ENCODE peak calls at places on chromosomes 13 and 19, in four cellular contexts. One of them, this sample, is unnamed.

GRCh38 chr13:73984949-73985691 is 149.1 kb downstream of the KLF12 start:
- DNase-seq in nephron progenitor cell: no peak
- DNase-seq in AG10803: no peak
- DNase-seq in kidney: no peak
- DNase-seq in this sample: no peak

GRCh38 chr13:98273824-98274786 is 97.0 kb upstream of the RNF113B start:
- DNase-seq in nephron progenitor cell: peak
- DNase-seq in kidney: no peak
- DNase-seq in AG10803: no peak
- DNase-seq in this sample: no peak

GRCh38 chr13:33799950-33800592 is 17.9 kb upstream of the RFC3 start:
- DNase-seq in AG10803: peak
- DNase-seq in kidney: no peak
- DNase-seq in nephron progenitor cell: no peak
- DNase-seq in this sample: no peak

GRCh38 chr13:30466841-30467252 is 1.1 kb upstream of the HMGB1 start:
- DNase-seq in AG10803: no peak
- DNase-seq in kidney: no peak
- DNase-seq in nephron progenitor cell: no peak
- DNase-seq in this sample: no peak

GRCh38 chr19:47483800-47484690 is at the start of gene KPTN:
- DNase-seq in nephron progenitor cell: peak
- DNase-seq in AG10803: peak
- DNase-seq in kidney: peak
- DNase-seq in this sample: peak

GRCh38 chr19:48390188-48391099 is 907 bp downstream of the KDELR1 start:
- DNase-seq in kidney: peak
- DNase-seq in nephron progenitor cell: peak
- DNase-seq in AG10803: peak
- DNase-seq in this sample: peak

GRCh38 chr19:29497686-29498436 is 27.9 kb upstream of the VSTM2B start:
- DNase-seq in nephron progenitor cell: no peak
- DNase-seq in kidney: no peak
- DNase-seq in AG10803: no peak
- DNase-seq in this sample: no peak

GRCh38 chr13:92768592-92768991 is 458.0 kb upstream of the GPC6 start:
- DNase-seq in kidney: no peak
- DNase-seq in nephron progenitor cell: no peak
- DNase-seq in AG10803: no peak
- DNase-seq in this sample: no peak

GRCh38 chr19:45474191-45474940 is 6.6 kb downstream of the FOSB start:
- DNase-seq in kidney: no peak
- DNase-seq in AG10803: no peak
- DNase-seq in nephron progenitor cell: no peak
- DNase-seq in this sample: no peak

GRCh38 chr13:40445557-40445990 is 220.9 kb downstream of the FOXO1 start:
- DNase-seq in kidney: peak
- DNase-seq in nephron progenitor cell: no peak
- DNase-seq in AG10803: no peak
- DNase-seq in this sample: no peak

GRCh38 chr19:16394681-16395375 is 70.2 kb downstream of the KLF2 start:
- DNase-seq in nephron progenitor cell: no peak
- DNase-seq in kidney: peak
- DNase-seq in AG10803: peak
- DNase-seq in this sample: no peak

GRCh38 chr19:45231891-45232290 is 13.3 kb downstream of the EXOC3L2 start:
- DNase-seq in AG10803: no peak
- DNase-seq in nephron progenitor cell: no peak
- DNase-seq in kidney: no peak
- DNase-seq in this sample: no peak

GRCh38 chr19:50341091-50341564 is 12.0 kb upstream of the KCNC3 start:
- DNase-seq in nephron progenitor cell: no peak
- DNase-seq in AG10803: no peak
- DNase-seq in kidney: no peak
- DNase-seq in this sample: no peak

GRCh38 chr19:36028313-36029041 is 4.2 kb downstream of the CLIP3 start:
- DNase-seq in AG10803: no peak
- DNase-seq in nephron progenitor cell: no peak
- DNase-seq in kidney: no peak
- DNase-seq in this sample: no peak

GRCh38 chr19:10209305-10209704 is 14.6 kb upstream of the DNMT1 start:
- DNase-seq in kidney: no peak
- DNase-seq in AG10803: peak
- DNase-seq in nephron progenitor cell: no peak
- DNase-seq in this sample: no peak

GRCh38 chr13:33999830-34000605 is 182.1 kb downstream of the RFC3 start:
- DNase-seq in nephron progenitor cell: no peak
- DNase-seq in AG10803: no peak
- DNase-seq in kidney: no peak
- DNase-seq in this sample: no peak

GRCh38 chr19:21491161-21491560 is 14.2 kb upstream of the ZNF429 start:
- DNase-seq in AG10803: no peak
- DNase-seq in kidney: no peak
- DNase-seq in nephron progenitor cell: no peak
- DNase-seq in this sample: no peak

GRCh38 chr13:105990256-105990958 is 545.1 kb downstream of the EFNB2 start:
- DNase-seq in nephron progenitor cell: no peak
- DNase-seq in kidney: no peak
- DNase-seq in AG10803: peak
- DNase-seq in this sample: no peak

GRCh38 chr19:41929536-41930071 is 1.4 kb upstream of the ERFL start:
- DNase-seq in nephron progenitor cell: no peak
- DNase-seq in kidney: no peak
- DNase-seq in AG10803: no peak
- DNase-seq in this sample: no peak

GRCh38 chr13:49498211-49498610 is 2.5 kb downstream of the PHF11 start:
- DNase-seq in nephron progenitor cell: no peak
- DNase-seq in AG10803: no peak
- DNase-seq in kidney: no peak
- DNase-seq in this sample: no peak

GRCh38 chr19:16660763-16661479 is at the start of gene TMEM38A:
- DNase-seq in kidney: peak
- DNase-seq in nephron progenitor cell: peak
- DNase-seq in AG10803: no peak
- DNase-seq in this sample: peak

GRCh38 chr19:15758379-15758778 is 20.6 kb downstream of the OR10H3 start:
- DNase-seq in nephron progenitor cell: no peak
- DNase-seq in AG10803: no peak
- DNase-seq in kidney: no peak
- DNase-seq in this sample: no peak

GRCh38 chr19:47895165-47895782 is 9.2 kb upstream of the SULT2A1 start:
- DNase-seq in AG10803: no peak
- DNase-seq in nephron progenitor cell: no peak
- DNase-seq in kidney: no peak
- DNase-seq in this sample: no peak

GRCh38 chr13:99657848-99658265 is 156.6 kb downstream of the TM9SF2 start:
- DNase-seq in AG10803: peak
- DNase-seq in nephron progenitor cell: peak
- DNase-seq in kidney: no peak
- DNase-seq in this sample: peak

GRCh38 chr19:27529158-27529557 is 1683.8 kb downstream of the UQCRFS1 start:
- DNase-seq in kidney: no peak
- DNase-seq in nephron progenitor cell: no peak
- DNase-seq in AG10803: no peak
- DNase-seq in this sample: no peak

GRCh38 chr19:35992902-35993765 is 1.9 kb upstream of the SDHAF1 start:
- DNase-seq in nephron progenitor cell: no peak
- DNase-seq in AG10803: no peak
- DNase-seq in kidney: no peak
- DNase-seq in this sample: no peak

GRCh38 chr13:110630566-110631119 is 15.3 kb downstream of the NAXD start:
- DNase-seq in kidney: no peak
- DNase-seq in nephron progenitor cell: no peak
- DNase-seq in AG10803: no peak
- DNase-seq in this sample: no peak

GRCh38 chr13:38223093-38223492 is 126.6 kb upstream of the UFM1 start:
- DNase-seq in AG10803: peak
- DNase-seq in kidney: no peak
- DNase-seq in nephron progenitor cell: peak
- DNase-seq in this sample: no peak

GRCh38 chr19:49560358-49560900 is 19.9 kb downstream of the NOSIP start:
- DNase-seq in AG10803: no peak
- DNase-seq in nephron progenitor cell: no peak
- DNase-seq in kidney: no peak
- DNase-seq in this sample: no peak

GRCh38 chr13:111485491-111486250 is 165.2 kb downstream of the TEX29 start:
- DNase-seq in nephron progenitor cell: no peak
- DNase-seq in kidney: peak
- DNase-seq in AG10803: no peak
- DNase-seq in this sample: no peak

GRCh38 chr13:101648766-101649489 is 196.5 kb downstream of the ITGBL1 start:
- DNase-seq in AG10803: no peak
- DNase-seq in nephron progenitor cell: no peak
- DNase-seq in kidney: no peak
- DNase-seq in this sample: no peak

GRCh38 chr13:61685683-61686013 is 270.0 kb upstream of the PCDH20 start:
- DNase-seq in kidney: no peak
- DNase-seq in AG10803: no peak
- DNase-seq in nephron progenitor cell: peak
- DNase-seq in this sample: no peak

GRCh38 chr13:111919826-111920225 is 147.1 kb upstream of the SOX1 start:
- DNase-seq in AG10803: no peak
- DNase-seq in kidney: no peak
- DNase-seq in nephron progenitor cell: no peak
- DNase-seq in this sample: no peak

GRCh38 chr13:106145070-106145469 is 390.4 kb downstream of the EFNB2 start:
- DNase-seq in kidney: no peak
- DNase-seq in AG10803: no peak
- DNase-seq in nephron progenitor cell: no peak
- DNase-seq in this sample: no peak

GRCh38 chr13:36224730-36225129 is 10.4 kb upstream of the SOHLH2 start:
- DNase-seq in AG10803: no peak
- DNase-seq in kidney: no peak
- DNase-seq in nephron progenitor cell: no peak
- DNase-seq in this sample: no peak

GRCh38 chr13:40595693-40596092 is 70.7 kb downstream of the FOXO1 start:
- DNase-seq in AG10803: peak
- DNase-seq in kidney: no peak
- DNase-seq in nephron progenitor cell: no peak
- DNase-seq in this sample: no peak

GRCh38 chr19:34808566-34808965 is 35.6 kb upstream of the ZNF599 start:
- DNase-seq in AG10803: peak
- DNase-seq in nephron progenitor cell: no peak
- DNase-seq in kidney: no peak
- DNase-seq in this sample: no peak
- TF ChIP-seq CTCF in AG10803: no peak
- TF ChIP-seq CTCF in nephron progenitor cell: no peak
- TF ChIP-seq CTCF in kidney: no peak
- TF ChIP-seq CTCF in this sample: no peak

DNA sequence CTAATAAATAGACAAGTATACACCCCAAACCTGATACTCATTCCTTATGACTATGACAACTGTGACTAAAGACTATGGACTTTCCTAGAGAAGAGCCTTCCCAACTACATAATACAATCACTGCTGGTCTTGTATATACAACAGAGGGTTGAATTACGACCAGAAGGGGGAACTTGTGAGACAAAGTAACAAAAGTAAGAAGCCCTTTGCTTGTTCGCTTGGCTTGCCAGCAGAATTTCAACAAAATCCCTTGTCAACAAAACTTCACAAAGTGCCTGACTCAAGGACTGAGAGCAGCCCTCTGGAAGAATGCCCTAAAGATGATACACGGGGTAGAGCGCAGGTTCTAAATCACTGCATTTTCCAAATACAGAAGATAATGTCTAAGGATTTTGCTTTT is 99.4 kb downstream of the WASF3 start:
- DNase-seq in nephron progenitor cell: no peak
- DNase-seq in kidney: no peak
- DNase-seq in AG10803: peak
- DNase-seq in this sample: no peak
- TF ChIP-seq CTCF in nephron progenitor cell: no peak
- TF ChIP-seq CTCF in kidney: peak
- TF ChIP-seq CTCF in AG10803: peak
- TF ChIP-seq CTCF in this sample: peak

DNA sequence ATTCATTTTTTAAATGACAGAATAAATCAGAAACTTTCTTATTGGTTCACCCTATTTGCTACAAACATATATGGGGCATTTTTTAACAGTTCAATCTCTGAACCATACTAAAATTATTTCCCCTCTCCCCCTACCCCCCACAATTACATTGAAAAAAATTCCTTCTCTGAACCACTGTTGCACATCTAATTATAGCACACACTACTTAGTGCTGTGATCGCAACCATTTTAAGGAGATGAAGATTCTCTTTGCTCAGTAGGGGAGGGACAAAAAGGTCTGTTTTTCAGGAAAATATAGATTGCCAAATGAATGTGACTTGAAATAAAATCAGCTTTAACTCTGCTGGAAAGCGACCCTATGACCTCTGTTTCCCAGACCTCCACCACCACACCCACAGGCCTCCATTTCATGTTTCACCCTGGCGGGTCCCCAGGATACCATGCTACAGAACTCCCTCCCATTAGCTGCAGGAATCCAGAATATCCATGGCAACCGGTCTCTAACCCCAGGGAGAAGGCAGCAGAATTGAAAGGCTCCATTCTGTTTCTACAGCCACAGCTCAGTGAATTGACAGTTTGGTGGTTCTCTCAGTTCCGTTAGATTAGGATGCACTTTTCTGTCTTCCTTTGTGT is 286.4 kb downstream of the TBC1D4 start:
- DNase-seq in AG10803: no peak
- DNase-seq in kidney: no peak
- DNase-seq in nephron progenitor cell: peak
- DNase-seq in this sample: no peak
- TF ChIP-seq CTCF in AG10803: no peak
- TF ChIP-seq CTCF in kidney: no peak
- TF ChIP-seq CTCF in nephron progenitor cell: no peak
- TF ChIP-seq CTCF in this sample: no peak

GRCh38 chr19:7385062-7385461 is 36.3 kb downstream of the ARHGEF18 start:
- DNase-seq in kidney: peak
- DNase-seq in nephron progenitor cell: no peak
- DNase-seq in AG10803: no peak
- DNase-seq in this sample: no peak

GRCh38 chr19:7383284-7383683 is 34.5 kb downstream of the ARHGEF18 start:
- DNase-seq in kidney: no peak
- DNase-seq in nephron progenitor cell: no peak
- DNase-seq in AG10803: no peak
- DNase-seq in this sample: no peak

GRCh38 chr19:7386769-7387168 is 38.0 kb downstream of the ARHGEF18 start:
- DNase-seq in kidney: no peak
- DNase-seq in nephron progenitor cell: no peak
- DNase-seq in AG10803: no peak
- DNase-seq in this sample: no peak

GRCh38 chr19:7382694-7383093 is 34.0 kb downstream of the ARHGEF18 start:
- DNase-seq in kidney: peak
- DNase-seq in nephron progenitor cell: no peak
- DNase-seq in AG10803: no peak
- DNase-seq in this sample: no peak

DNA sequence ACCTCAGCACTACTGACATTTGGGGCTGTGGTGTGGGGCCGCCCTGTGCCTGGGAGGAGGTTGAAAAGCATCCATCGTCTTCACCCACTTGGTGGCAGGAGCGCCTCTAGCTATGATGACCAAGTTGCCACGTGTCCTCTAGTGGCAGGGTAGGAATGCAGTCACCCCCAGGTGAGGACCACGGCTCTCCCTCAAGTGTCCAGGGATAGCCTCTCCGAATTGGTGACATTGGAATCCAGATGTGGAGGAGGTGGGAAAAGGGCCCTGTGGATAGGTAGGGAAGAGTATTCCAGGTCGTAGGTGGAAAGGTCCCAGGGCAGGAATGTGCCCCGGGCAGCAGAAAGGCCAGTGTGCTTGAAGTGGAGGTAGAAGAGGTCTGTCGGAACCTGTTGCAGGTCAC is 37.6 kb downstream of the ARHGEF18 start:
- DNase-seq in nephron progenitor cell: no peak
- DNase-seq in AG10803: no peak
- DNase-seq in kidney: peak
- DNase-seq in this sample: no peak
- TF ChIP-seq CTCF in nephron progenitor cell: no peak
- TF ChIP-seq CTCF in AG10803: no peak
- TF ChIP-seq CTCF in kidney: no peak
- TF ChIP-seq CTCF in this sample: no peak

This sample was measured in progenitor cell of endocrine pancreas.